ENCODE peak calls at places on chromosomes 1 and 21, in six cellular contexts. One of them, this sample, is unnamed.

GRCh38 chr21:28439852-28440251 is 552.8 kb downstream of the LTN1 start:
- DNase-seq in effector memory CD8-positive, alpha-beta T cell: no peak
- DNase-seq in stomach: no peak
- DNase-seq in NCI-H1105: no peak
- DNase-seq in NCI-H524: no peak
- DNase-seq in kidney tubule cell: no peak
- DNase-seq in this sample: no peak

GRCh38 chr1:62097464-62097863 is 97.2 kb upstream of the L1TD1 start:
- DNase-seq in effector memory CD8-positive, alpha-beta T cell: no peak
- DNase-seq in stomach: no peak
- DNase-seq in NCI-H1105: no peak
- DNase-seq in NCI-H524: no peak
- DNase-seq in kidney tubule cell: no peak
- DNase-seq in this sample: no peak

GRCh38 chr1:208118306-208118705 is 125.9 kb downstream of the PLXNA2 start:
- DNase-seq in effector memory CD8-positive, alpha-beta T cell: no peak
- DNase-seq in stomach: no peak
- DNase-seq in NCI-H1105: no peak
- DNase-seq in NCI-H524: no peak
- DNase-seq in kidney tubule cell: no peak
- DNase-seq in this sample: no peak

GRCh38 chr1:225280563-225280962 is 147.3 kb downstream of the LBR start:
- DNase-seq in effector memory CD8-positive, alpha-beta T cell: no peak
- DNase-seq in stomach: no peak
- DNase-seq in NCI-H1105: no peak
- DNase-seq in NCI-H524: no peak
- DNase-seq in kidney tubule cell: no peak
- DNase-seq in this sample: no peak

GRCh38 chr1:207868769-207869721 is 41.9 kb downstream of the CD34 start:
- DNase-seq in effector memory CD8-positive, alpha-beta T cell: peak; percentile 75
- DNase-seq in stomach: peak; percentile 83
- DNase-seq in NCI-H1105: peak; percentile 84
- DNase-seq in NCI-H524: peak; percentile 68
- DNase-seq in kidney tubule cell: peak; percentile 84
- DNase-seq in this sample: peak; percentile 67

GRCh38 chr1:200550367-200550766 is 70.2 kb downstream of the KIF14 start:
- DNase-seq in effector memory CD8-positive, alpha-beta T cell: no peak
- DNase-seq in stomach: no peak
- DNase-seq in NCI-H1105: no peak
- DNase-seq in NCI-H524: no peak
- DNase-seq in kidney tubule cell: peak; percentile 68
- DNase-seq in this sample: no peak

GRCh38 chr1:55284856-55285255 is 69.7 kb upstream of the USP24 start:
- DNase-seq in effector memory CD8-positive, alpha-beta T cell: no peak
- DNase-seq in stomach: no peak
- DNase-seq in NCI-H1105: peak; percentile 46
- DNase-seq in NCI-H524: peak; percentile 48
- DNase-seq in kidney tubule cell: peak; percentile 51
- DNase-seq in this sample: peak; percentile 64

GRCh38 chr1:62407398-62408009 is 29.3 kb upstream of the USP1 start:
- DNase-seq in effector memory CD8-positive, alpha-beta T cell: peak; percentile 14
- DNase-seq in stomach: no peak
- DNase-seq in NCI-H1105: peak; percentile 34
- DNase-seq in NCI-H524: peak; percentile 78
- DNase-seq in kidney tubule cell: peak; percentile 54
- DNase-seq in this sample: peak; percentile 71

GRCh38 chr1:110673197-110673701 is 1.5 kb downstream of the KCNA3 start:
- DNase-seq in effector memory CD8-positive, alpha-beta T cell: peak; percentile 56
- DNase-seq in stomach: no peak
- DNase-seq in NCI-H1105: no peak
- DNase-seq in NCI-H524: peak; percentile 59
- DNase-seq in kidney tubule cell: no peak
- DNase-seq in this sample: no peak

GRCh38 chr21:46110499-46111192 is 12.7 kb downstream of the COL6A2 start:
- DNase-seq in effector memory CD8-positive, alpha-beta T cell: no peak
- DNase-seq in stomach: peak; percentile 21
- DNase-seq in NCI-H1105: no peak
- DNase-seq in NCI-H524: peak; percentile 39
- DNase-seq in kidney tubule cell: no peak
- DNase-seq in this sample: no peak

GRCh38 chr1:9766759-9767442 is 56.9 kb downstream of the CLSTN1 start:
- DNase-seq in effector memory CD8-positive, alpha-beta T cell: no peak
- DNase-seq in stomach: no peak
- DNase-seq in NCI-H1105: no peak
- DNase-seq in NCI-H524: no peak
- DNase-seq in kidney tubule cell: peak; percentile 100
- DNase-seq in this sample: peak; percentile 75

GRCh38 chr1:241608379-241609033 is 31.7 kb downstream of the CHML start:
- DNase-seq in effector memory CD8-positive, alpha-beta T cell: no peak
- DNase-seq in stomach: no peak
- DNase-seq in NCI-H1105: no peak
- DNase-seq in NCI-H524: no peak
- DNase-seq in kidney tubule cell: peak; percentile 62
- DNase-seq in this sample: no peak

GRCh38 chr1:56830052-56830451 is 10.8 kb upstream of the FYB2 start:
- DNase-seq in effector memory CD8-positive, alpha-beta T cell: no peak
- DNase-seq in stomach: no peak
- DNase-seq in NCI-H1105: no peak
- DNase-seq in NCI-H524: no peak
- DNase-seq in kidney tubule cell: no peak
- DNase-seq in this sample: peak; percentile 21

GRCh38 chr21:46661627-46662366 is 26.3 kb downstream of the PRMT2 start:
- DNase-seq in effector memory CD8-positive, alpha-beta T cell: no peak
- DNase-seq in stomach: no peak
- DNase-seq in NCI-H1105: no peak
- DNase-seq in NCI-H524: no peak
- DNase-seq in kidney tubule cell: no peak
- DNase-seq in this sample: no peak

GRCh38 chr1:161068306-161069200 is 1.1 kb downstream of the ARHGAP30 start:
- DNase-seq in effector memory CD8-positive, alpha-beta T cell: peak; percentile 73
- DNase-seq in stomach: peak; percentile 62
- DNase-seq in NCI-H1105: no peak
- DNase-seq in NCI-H524: no peak
- DNase-seq in kidney tubule cell: no peak
- DNase-seq in this sample: no peak

GRCh38 chr1:223765719-223766340 is 53.5 kb downstream of the CAPN2 start:
- DNase-seq in effector memory CD8-positive, alpha-beta T cell: no peak
- DNase-seq in stomach: no peak
- DNase-seq in NCI-H1105: no peak
- DNase-seq in NCI-H524: no peak
- DNase-seq in kidney tubule cell: no peak
- DNase-seq in this sample: no peak

GRCh38 chr1:117167402-117167801 is 43.3 kb downstream of the VTCN1 start:
- DNase-seq in effector memory CD8-positive, alpha-beta T cell: no peak
- DNase-seq in stomach: no peak
- DNase-seq in NCI-H1105: no peak
- DNase-seq in NCI-H524: no peak
- DNase-seq in kidney tubule cell: peak; percentile 93
- DNase-seq in this sample: no peak

GRCh38 chr1:64318428-64318827 is 115.0 kb downstream of the UBE2U start:
- DNase-seq in effector memory CD8-positive, alpha-beta T cell: no peak
- DNase-seq in stomach: no peak
- DNase-seq in NCI-H1105: no peak
- DNase-seq in NCI-H524: no peak
- DNase-seq in kidney tubule cell: no peak
- DNase-seq in this sample: no peak

GRCh38 chr1:99650021-99650420 is 4.1 kb downstream of the PALMD start:
- DNase-seq in effector memory CD8-positive, alpha-beta T cell: no peak
- DNase-seq in stomach: no peak
- DNase-seq in NCI-H1105: peak; percentile 26
- DNase-seq in NCI-H524: no peak
- DNase-seq in kidney tubule cell: no peak
- DNase-seq in this sample: no peak

GRCh38 chr1:119816407-119816806 is 5.1 kb upstream of the REG4 start:
- DNase-seq in effector memory CD8-positive, alpha-beta T cell: no peak
- DNase-seq in stomach: no peak
- DNase-seq in NCI-H1105: no peak
- DNase-seq in NCI-H524: no peak
- DNase-seq in kidney tubule cell: peak; percentile 68
- DNase-seq in this sample: no peak

GRCh38 chr1:177567393-177567792 is 396.6 kb downstream of the BRINP2 start:
- DNase-seq in effector memory CD8-positive, alpha-beta T cell: no peak
- DNase-seq in stomach: no peak
- DNase-seq in NCI-H1105: no peak
- DNase-seq in NCI-H524: peak; percentile 30
- DNase-seq in kidney tubule cell: peak; percentile 11
- DNase-seq in this sample: peak; percentile 49

GRCh38 chr1:183697814-183698590 is 44.9 kb upstream of the APOBEC4 start:
- DNase-seq in effector memory CD8-positive, alpha-beta T cell: no peak
- DNase-seq in stomach: no peak
- DNase-seq in NCI-H1105: no peak
- DNase-seq in NCI-H524: no peak
- DNase-seq in kidney tubule cell: no peak
- DNase-seq in this sample: no peak

GRCh38 chr1:50959303-50959912 is 659 bp downstream of the FAF1 start:
- DNase-seq in effector memory CD8-positive, alpha-beta T cell: no peak
- DNase-seq in stomach: no peak
- DNase-seq in NCI-H1105: peak; percentile 62
- DNase-seq in NCI-H524: peak; percentile 30
- DNase-seq in kidney tubule cell: peak; percentile 73
- DNase-seq in this sample: peak; percentile 37

GRCh38 chr21:29080454-29080930 is 7.0 kb upstream of the CCT8 start:
- DNase-seq in effector memory CD8-positive, alpha-beta T cell: peak; percentile 14
- DNase-seq in stomach: no peak
- DNase-seq in NCI-H1105: no peak
- DNase-seq in NCI-H524: no peak
- DNase-seq in kidney tubule cell: peak; percentile 71
- DNase-seq in this sample: no peak

GRCh38 chr1:9729523-9729922 is 78.0 kb downstream of the PIK3CD start:
- DNase-seq in effector memory CD8-positive, alpha-beta T cell: no peak
- DNase-seq in stomach: no peak
- DNase-seq in NCI-H1105: no peak
- DNase-seq in NCI-H524: no peak
- DNase-seq in kidney tubule cell: no peak
- DNase-seq in this sample: no peak

GRCh38 chr1:155389831-155390230 is 69.1 kb downstream of the RUSC1 start:
- DNase-seq in effector memory CD8-positive, alpha-beta T cell: no peak
- DNase-seq in stomach: no peak
- DNase-seq in NCI-H1105: no peak
- DNase-seq in NCI-H524: no peak
- DNase-seq in kidney tubule cell: peak; percentile 18
- DNase-seq in this sample: no peak

GRCh38 chr1:112798293-112798692 is 83.2 kb upstream of the PPM1J start:
- DNase-seq in effector memory CD8-positive, alpha-beta T cell: no peak
- DNase-seq in stomach: no peak
- DNase-seq in NCI-H1105: peak; percentile 0
- DNase-seq in NCI-H524: peak; percentile 98
- DNase-seq in kidney tubule cell: no peak
- DNase-seq in this sample: no peak

GRCh38 chr1:239761509-239761908 is 330.2 kb upstream of the FMN2 start:
- DNase-seq in effector memory CD8-positive, alpha-beta T cell: no peak
- DNase-seq in stomach: no peak
- DNase-seq in NCI-H1105: no peak
- DNase-seq in NCI-H524: no peak
- DNase-seq in kidney tubule cell: no peak
- DNase-seq in this sample: no peak

GRCh38 chr1:61190476-61191067 is 108.2 kb downstream of the NFIA start:
- DNase-seq in effector memory CD8-positive, alpha-beta T cell: no peak
- DNase-seq in stomach: no peak
- DNase-seq in NCI-H1105: no peak
- DNase-seq in NCI-H524: no peak
- DNase-seq in kidney tubule cell: no peak
- DNase-seq in this sample: no peak

GRCh38 chr1:211925016-211925415 is 94.5 kb upstream of the LPGAT1 start:
- DNase-seq in effector memory CD8-positive, alpha-beta T cell: no peak
- DNase-seq in stomach: peak; percentile 36
- DNase-seq in NCI-H1105: peak; percentile 82
- DNase-seq in NCI-H524: peak; percentile 38
- DNase-seq in kidney tubule cell: no peak
- DNase-seq in this sample: no peak

GRCh38 chr1:23007106-23007505 is 8.5 kb downstream of the TEX46 start:
- DNase-seq in effector memory CD8-positive, alpha-beta T cell: no peak
- DNase-seq in stomach: no peak
- DNase-seq in NCI-H1105: no peak
- DNase-seq in NCI-H524: no peak
- DNase-seq in kidney tubule cell: no peak
- DNase-seq in this sample: no peak

GRCh38 chr1:186655877-186656276 is 24.3 kb downstream of the PTGS2 start:
- DNase-seq in effector memory CD8-positive, alpha-beta T cell: no peak
- DNase-seq in stomach: no peak
- DNase-seq in NCI-H1105: no peak
- DNase-seq in NCI-H524: no peak
- DNase-seq in kidney tubule cell: no peak
- DNase-seq in this sample: no peak